ENCODE peak calls at places on chromosomes 6 and 20, in seven cellular contexts. Q is SJSA1, W is left lung, S is heart left ventricle, Z is RWPE1, J is aorta, N is H9. Y is an unnamed sample.

GRCh38 chr6:167302074-167302473 is 11.0 kb downstream of the UNC93A start:
- DNase-seq in Q (no peak), W (no peak), S (no peak), Z (no peak), J (no peak), N (no peak), Y (no peak)

GRCh38 chr6:142851601-142852000 is 93.4 kb downstream of the HIVEP2 start:
- DNase-seq in Q (no peak), W (no peak), S (no peak), Z (no peak), J (no peak), N (no peak), Y (no peak)

GRCh38 chr6:52644246-52644645 is 26.7 kb upstream of the TMEM14A start:
- DNase-seq in Q (no peak), W (no peak), S (no peak), Z (no peak), J (no peak), N (no peak), Y (no peak)

GRCh38 chr6:168962886-168963285 is 290.8 kb downstream of the THBS2 start:
- DNase-seq in Q (no peak), W (no peak), S (no peak), Z (no peak), J (peak; percentile 62), N (no peak), Y (no peak)

GRCh38 chr20:23627501-23627900 is 10.3 kb downstream of the CST3 start:
- DNase-seq in Q (no peak), W (no peak), S (no peak), Z (no peak), J (no peak), N (no peak), Y (no peak)

GRCh38 chr6:21402368-21402767 is 191.2 kb upstream of the SOX4 start:
- DNase-seq in Q (no peak), W (no peak), S (no peak), Z (no peak), J (no peak), N (no peak), Y (no peak)

GRCh38 chr6:20717743-20718142 is 183.5 kb downstream of the CDKAL1 start:
- DNase-seq in Q (no peak), W (no peak), S (no peak), Z (no peak), J (no peak), N (no peak), Y (no peak)

GRCh38 chr6:73691512-73691911 is 4.5 kb upstream of the CD109 start:
- DNase-seq in Q (peak; percentile 35), W (no peak), S (no peak), Z (no peak), J (no peak), N (no peak), Y (no peak)

GRCh38 chr6:14885471-14885987 is 360.3 kb upstream of the JARID2 start:
- DNase-seq in Q (no peak), W (no peak), S (no peak), Z (no peak), J (no peak), N (no peak), Y (no peak)

GRCh38 chr6:82144852-82145332 is 102.7 kb downstream of the IBTK start:
- DNase-seq in Q (peak; percentile 77), W (peak; percentile 45), S (no peak), Z (peak; percentile 80), J (peak; percentile 67), N (no peak), Y (no peak)

GRCh38 chr6:81814365-81815109 is 62.1 kb upstream of the TENT5A start:
- DNase-seq in Q (no peak), W (peak; percentile 34), S (no peak), Z (peak; percentile 5), J (no peak), N (no peak), Y (no peak)

GRCh38 chr20:10467985-10468845 is 33.1 kb downstream of the SLX4IP start:
- DNase-seq in Q (no peak), W (no peak), S (no peak), Z (no peak), J (no peak), N (no peak), Y (no peak)

GRCh38 chr6:132964101-132964867 is 149.9 kb downstream of the RPS12 start:
- DNase-seq in Q (no peak), W (no peak), S (no peak), Z (no peak), J (no peak), N (no peak), Y (no peak)

GRCh38 chr6:133894795-133895401 is 6.0 kb downstream of the TCF21 start:
- DNase-seq in Q (no peak), W (no peak), S (no peak), Z (no peak), J (no peak), N (no peak), Y (no peak)

GRCh38 chr20:57660510-57661199 is 40.4 kb upstream of the ZBP1 start:
- DNase-seq in Q (no peak), W (peak; percentile 8), S (no peak), Z (no peak), J (no peak), N (peak; percentile 18), Y (no peak)

GRCh38 chr6:108781419-108782110 is 66.7 kb upstream of the ARMC2 start:
- DNase-seq in Q (no peak), W (no peak), S (no peak), Z (peak; percentile 13), J (no peak), N (peak; percentile 57), Y (no peak)

GRCh38 chr6:133542056-133542821 is 301.1 kb downstream of the EYA4 start:
- DNase-seq in Q (no peak), W (no peak), S (no peak), Z (no peak), J (no peak), N (no peak), Y (no peak)

GRCh38 chr6:55088896-55089295 is 85.4 kb upstream of the HCRTR2 start:
- DNase-seq in Q (no peak), W (no peak), S (no peak), Z (no peak), J (no peak), N (no peak), Y (no peak)

GRCh38 chr6:32741203-32741960 is at the start of gene HLA-DQA2:
- DNase-seq in Q (no peak), W (no peak), S (no peak), Z (no peak), J (no peak), N (no peak), Y (no peak)

GRCh38 chr20:61745397-61746146 is 320.1 kb downstream of the TAF4 start:
- DNase-seq in Q (no peak), W (no peak), S (no peak), Z (no peak), J (peak; percentile 17), N (no peak), Y (no peak)

GRCh38 chr6:16146028-16146427 is 17.1 kb downstream of the MYLIP start:
- DNase-seq in Q (no peak), W (no peak), S (no peak), Z (no peak), J (peak; percentile 55), N (no peak), Y (no peak)

GRCh38 chr20:21182832-21183563 is 57.1 kb downstream of the KIZ start:
- DNase-seq in Q (peak; percentile 72), W (no peak), S (no peak), Z (peak; percentile 66), J (no peak), N (no peak), Y (no peak)

GRCh38 chr20:64223526-64224067 is 32.0 kb upstream of the PCMTD2 start:
- DNase-seq in Q (no peak), W (no peak), S (no peak), Z (no peak), J (no peak), N (peak; percentile 90), Y (no peak)

GRCh38 chr6:81996414-81996813 is 243.9 kb upstream of the TENT5A start:
- DNase-seq in Q (peak; percentile 33), W (no peak), S (no peak), Z (peak; percentile 39), J (no peak), N (no peak), Y (no peak)

GRCh38 chr6:1669996-1670395 is 60.3 kb downstream of the FOXC1 start:
- DNase-seq in Q (no peak), W (no peak), S (no peak), Z (no peak), J (no peak), N (no peak), Y (no peak)

GRCh38 chr6:31881136-31881859 is 2.5 kb upstream of the SLC44A4 start:
- DNase-seq in Q (no peak), W (no peak), S (no peak), Z (no peak), J (no peak), N (no peak), Y (no peak)

GRCh38 chr6:161569071-161569470 is 295.2 kb upstream of the AGPAT4 start:
- DNase-seq in Q (no peak), W (no peak), S (no peak), Z (no peak), J (no peak), N (no peak), Y (no peak)

GRCh38 chr6:131250121-131250520 is 114.9 kb downstream of the AKAP7 start:
- DNase-seq in Q (peak; percentile 6), W (peak; percentile 74), S (peak; percentile 71), Z (no peak), J (peak; percentile 60), N (peak; percentile 63), Y (no peak)

GRCh38 chr6:154448448-154449096 is 61.9 kb downstream of the CNKSR3 start:
- DNase-seq in Q (peak; percentile 93), W (no peak), S (no peak), Z (no peak), J (peak; percentile 55), N (no peak), Y (no peak)

GRCh38 chr6:127288705-127289104 is 22.0 kb downstream of the RNF146 start:
- DNase-seq in Q (no peak), W (no peak), S (no peak), Z (no peak), J (no peak), N (no peak), Y (no peak)
- H3K27ac ChIP-seq in Q (no peak overlapping the region), W (no peak overlapping the region), S (no peak overlapping the region), Z (no peak overlapping the region), J (no peak overlapping the region), N (no peak overlapping the region), Y (no peak overlapping the region)

GRCh38 chr20:19787366-19787765 is 29.3 kb downstream of the RIN2 start:
- DNase-seq in Q (no peak), W (no peak), S (no peak), Z (no peak), J (no peak), N (no peak), Y (no peak)
- H3K27ac ChIP-seq in Q (no peak overlapping the region), W (no peak overlapping the region), S (peak overlapping the region; percentile 86), Z (peak overlapping the region; percentile 94), J (no peak overlapping the region), N (no peak overlapping the region), Y (no peak overlapping the region)

DNA sequence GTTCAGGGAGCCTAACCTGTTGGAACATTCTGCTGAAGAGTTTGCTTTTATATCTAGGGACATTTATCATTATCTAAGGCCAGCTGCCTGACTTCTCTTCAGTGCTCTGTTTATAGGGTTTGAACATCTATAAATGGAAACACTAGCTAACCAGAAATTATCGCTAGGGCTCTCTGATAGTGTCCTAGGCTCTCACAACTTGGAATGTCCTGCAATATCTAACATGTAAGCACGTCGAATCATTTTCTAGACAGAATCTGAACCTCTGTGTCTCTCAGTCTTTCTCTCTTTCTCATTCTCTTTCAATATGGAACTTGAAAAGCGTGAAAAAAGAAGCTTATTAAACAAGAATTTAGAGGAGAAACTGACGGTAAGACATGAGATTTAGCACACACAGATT is 92.5 kb upstream of the MLIP start:
- DNase-seq in Q (no peak), W (no peak), S (no peak), Z (no peak), J (no peak), N (no peak), Y (no peak)
- H3K27ac ChIP-seq in Q (no peak overlapping the region), W (no peak overlapping the region), S (peak overlapping the region; percentile 77), Z (no peak overlapping the region), J (no peak overlapping the region), N (no peak overlapping the region), Y (no peak overlapping the region)

GRCh38 chr6:137471951-137472350 is 22.2 kb downstream of the OLIG3 start:
- DNase-seq in Q (no peak), W (no peak), S (no peak), Z (no peak), J (no peak), N (no peak), Y (no peak)
- H3K27ac ChIP-seq in Q (no peak overlapping the region), W (no peak overlapping the region), S (no peak overlapping the region), Z (no peak overlapping the region), J (no peak overlapping the region), N (no peak overlapping the region), Y (no peak overlapping the region)